ENCODE peak calls at places on chromosomes 13 and 19, in eight cellular contexts. G is stimulated activated CD4-positive, alpha-beta T cell treated with anti-CD3 and anti-CD28 coated beads, TNF-alpha, amount 100 ng/mL, for 1 hour; X is stomach; S is CD8-positive, alpha-beta T cell; F is psoas muscle; E is left kidney; H is naive thymus-derived CD8-positive, alpha-beta T cell; D is stimulated activated CD8-positive, alpha-beta memory T cell treated with anti-CD3 and anti-CD28 coated beads, Interleukin-15, amount 100 ng/mL, for 24 hours. K is an unnamed sample.
A peak's percentile ranks its signal among the peaks of the same experiment; 100 is the strongest.

GRCh38 chr19:38554676-38555141 is 63.0 kb downstream of the MAP4K1 start:
- DNase-seq in H (no peak), F (no peak), G (no peak), S (no peak), E (no peak), X (no peak), D (no peak), K (no peak)

GRCh38 chr13:30708541-30708940 is 26.8 kb upstream of the ALOX5AP start:
- DNase-seq in G (no peak), F (no peak), S (no peak), E (no peak), H (no peak), X (no peak), D (no peak), K (no peak)

GRCh38 chr19:5147971-5148793 is 179.3 kb downstream of the KDM4B start:
- DNase-seq in S (no peak), F (peak; percentile 73), H (no peak), X (no peak), D (no peak), G (no peak), E (no peak), K (no peak)

GRCh38 chr19:13861392-13861713 is 15.6 kb upstream of the NANOS3 start:
- DNase-seq in H (no peak), G (no peak), S (no peak), E (no peak), X (no peak), D (no peak), F (peak; percentile 54), K (no peak)

GRCh38 chr19:2168619-2169424 is 5.1 kb downstream of the DOT1L start:
- DNase-seq in E (peak; percentile 95), X (peak; percentile 96), D (peak; percentile 49), H (no peak), F (peak; percentile 99), S (peak; percentile 15), G (no peak), K (peak; percentile 95)

GRCh38 chr13:99614465-99614885 is 113.2 kb downstream of the TM9SF2 start:
- DNase-seq in H (peak; percentile 11), G (no peak), S (no peak), D (no peak), F (no peak), X (peak; percentile 39), E (peak; percentile 68), K (peak; percentile 49)

GRCh38 chr13:23876265-23876664 is 12.9 kb downstream of the MIPEP start:
- DNase-seq in F (no peak), H (no peak), D (no peak), S (no peak), X (no peak), E (no peak), G (no peak), K (peak; percentile 38)

GRCh38 chr19:18870531-18871172 is 25.3 kb downstream of the CERS1 start:
- DNase-seq in G (no peak), H (no peak), S (no peak), X (no peak), E (no peak), F (no peak), D (no peak), K (no peak)

GRCh38 chr13:40164137-40164536 is 502.3 kb downstream of the FOXO1 start:
- DNase-seq in G (no peak), S (no peak), E (no peak), F (no peak), X (no peak), H (no peak), D (no peak), K (no peak)

GRCh38 chr19:35955881-35956634 is 19.9 kb downstream of the LRFN3 start:
- DNase-seq in X (no peak), F (no peak), E (no peak), D (no peak), H (no peak), G (no peak), S (no peak), K (no peak)

GRCh38 chr19:732325-733069 is 18.4 kb upstream of the MISP start:
- DNase-seq in G (no peak), H (no peak), E (no peak), S (no peak), F (no peak), X (no peak), D (no peak), K (no peak)

GRCh38 chr13:25982908-25983307 is 68.9 kb downstream of the SHISA2 start:
- DNase-seq in D (no peak), E (no peak), X (no peak), F (no peak), G (no peak), H (no peak), S (no peak), K (no peak)

GRCh38 chr13:108463365-108463764 is 166.0 kb upstream of the MYO16 start:
- DNase-seq in D (no peak), X (no peak), E (no peak), H (no peak), G (no peak), F (no peak), S (no peak), K (no peak)

GRCh38 chr13:74816737-74817136 is 665.2 kb downstream of the TBC1D4 start:
- DNase-seq in S (no peak), F (no peak), D (no peak), X (no peak), E (no peak), G (no peak), H (no peak), K (no peak)

GRCh38 chr13:79406597-79406908 is 498 bp upstream of the RBM26 start:
- DNase-seq in S (no peak), E (no peak), X (no peak), G (no peak), H (no peak), D (no peak), F (no peak), K (no peak)

GRCh38 chr19:4012975-4013634 is 5.6 kb downstream of the PIAS4 start:
- DNase-seq in E (no peak), D (no peak), G (no peak), F (no peak), H (no peak), S (no peak), X (no peak), K (no peak)

GRCh38 chr19:53864308-53864836 is 3.3 kb upstream of the MYADM start:
- DNase-seq in X (peak; percentile 60), H (no peak), D (no peak), E (no peak), S (no peak), F (no peak), G (no peak), K (peak; percentile 80)

GRCh38 chr13:32153056-32153455 is 121.5 kb downstream of the FRY start:
- DNase-seq in S (no peak), E (no peak), G (no peak), F (no peak), H (no peak), D (no peak), X (no peak), K (no peak)

GRCh38 chr13:53499551-53499950 is 470.9 kb downstream of the OLFM4 start:
- DNase-seq in E (no peak), S (no peak), F (no peak), D (no peak), G (no peak), H (no peak), X (no peak), K (no peak)